ENCODE peak calls at places on chromosomes 2 and 18, in eight cellular contexts. D is globus pallidus; B is 8988T; R is stimulated activated CD4-positive, alpha-beta T cell treated with anti-CD3 and anti-CD28 coated beads, TNF-alpha, amount 100 ng/mL, for 4 hours; Y is glomerular endothelial cell; P is endothelial cell; T is KG1; V is skeletal muscle cell. G is an unnamed sample.

GRCh38 chr18:49572935-49573334 is 11.1 kb downstream of the LIPG start:
- DNase-seq in D (no peak), B (no peak), R (no peak), Y (no peak), P (no peak), T (no peak), V (no peak), G (no peak)

GRCh38 chr2:164839914-164840457 is 1.6 kb downstream of the COBLL1 start:
- DNase-seq in D (no peak), B (no peak), R (no peak), Y (peak), P (no peak), T (no peak), V (no peak), G (no peak)

GRCh38 chr2:239386872-239387445 is 13.9 kb downstream of the HDAC4 start:
- DNase-seq in D (no peak), B (no peak), R (no peak), Y (no peak), P (no peak), T (no peak), V (no peak), G (no peak)

GRCh38 chr2:143482316-143482715 is 353.1 kb downstream of the ARHGAP15 start:
- DNase-seq in D (no peak), B (no peak), R (no peak), Y (no peak), P (no peak), T (no peak), V (no peak), G (no peak)

GRCh38 chr2:103289101-103289725 is 527.4 kb downstream of the TMEM182 start:
- DNase-seq in D (no peak), B (no peak), R (no peak), Y (no peak), P (peak), T (no peak), V (no peak), G (no peak)

GRCh38 chr2:222298311-222299150 is at the start of gene PAX3:
- DNase-seq in D (no peak), B (no peak), R (no peak), Y (no peak), P (no peak), T (no peak), V (no peak), G (no peak)

GRCh38 chr2:20666364-20667150 is at the start of gene GDF7:
- DNase-seq in D (no peak), B (peak), R (no peak), Y (no peak), P (peak), T (no peak), V (no peak), G (peak)

GRCh38 chr2:240585681-240586197 is 795 bp upstream of the CAPN10 start:
- DNase-seq in D (no peak), B (no peak), R (no peak), Y (no peak), P (no peak), T (no peak), V (no peak), G (no peak)

GRCh38 chr2:115190459-115190858 is 748.0 kb downstream of the DPP10 start:
- DNase-seq in D (no peak), B (no peak), R (no peak), Y (no peak), P (no peak), T (no peak), V (no peak), G (no peak)

GRCh38 chr2:27964067-27964466 is 73.5 kb downstream of the BABAM2 start:
- DNase-seq in D (no peak), B (no peak), R (no peak), Y (no peak), P (no peak), T (no peak), V (no peak), G (no peak)

GRCh38 chr2:72988041-72988440 is 70.7 kb downstream of the EMX1 start:
- DNase-seq in D (no peak), B (no peak), R (no peak), Y (no peak), P (no peak), T (no peak), V (no peak), G (no peak)

GRCh38 chr2:113342650-113343049 is 63.9 kb upstream of the PAX8 start:
- DNase-seq in D (peak), B (no peak), R (no peak), Y (no peak), P (no peak), T (no peak), V (no peak), G (no peak)

GRCh38 chr2:130378206-130378897 is 22.5 kb downstream of the PTPN18 start:
- DNase-seq in D (no peak), B (no peak), R (no peak), Y (no peak), P (no peak), T (no peak), V (no peak), G (no peak)